ENCODE peak calls at places on chromosome 7, in four cellular contexts. A, B, F and V are unnamed samples.

GRCh38 chr7:84025332-84025927 is 169.2 kb downstream of the SEMA3A start:
- DNase-seq in F (no peak), A (no peak), B (no peak), V (peak; percentile 89)

GRCh38 chr7:145903658-145904057 is 212.9 kb upstream of the CNTNAP2 start:
- DNase-seq in F (no peak), A (no peak), B (no peak), V (no peak)

GRCh38 chr7:32164341-32164996 is 94.3 kb upstream of the PDE1C start:
- DNase-seq in B (no peak), A (no peak), F (no peak), V (peak; percentile 81)

GRCh38 chr7:1906988-1907745 is 237.1 kb downstream of the ELFN1 start:
- DNase-seq in A (no peak), F (no peak), B (no peak), V (no peak)

GRCh38 chr7:130904031-130904757 is 170.2 kb upstream of the KLF14 start:
- DNase-seq in A (no peak), F (no peak), B (no peak), V (peak; percentile 95)

GRCh38 chr7:115122388-115122787 is 200.5 kb downstream of the MDFIC start:
- DNase-seq in B (no peak), F (no peak), A (no peak), V (no peak)

GRCh38 chr7:158706273-158706704 is 1.7 kb upstream of the NCAPG2 start:
- DNase-seq in F (no peak), B (no peak), A (no peak), V (no peak)

GRCh38 chr7:158428842-158429753 is 158.5 kb downstream of the PTPRN2 start:
- DNase-seq in B (no peak), F (no peak), A (no peak), V (no peak)

GRCh38 chr7:151304856-151305255 is 36.8 kb upstream of the NUB1 start:
- DNase-seq in B (no peak), F (no peak), A (no peak), V (no peak)

GRCh38 chr7:42906181-42906580 is 5.7 kb downstream of the C7orf25 start:
- DNase-seq in F (no peak), A (no peak), B (no peak), V (no peak)

GRCh38 chr7:16755397-16755796 is 1.8 kb downstream of the TSPAN13 start:
- DNase-seq in B (no peak), F (no peak), A (no peak), V (no peak)

GRCh38 chr7:158858592-158859503 is 2.5 kb downstream of the DYNC2I1 start:
- DNase-seq in F (no peak), B (no peak), A (no peak), V (no peak)